ENCODE peak calls at places on chromosomes 7 and 10, in five cellular contexts. One of them, this sample, is unnamed.

GRCh38 chr10:77547651-77548050 is 90.0 kb downstream of the KCNMA1 start:
- DNase-seq in immature natural killer cell: no peak
- DNase-seq in aorta: no peak
- DNase-seq in NCI-H1694: no peak
- DNase-seq in occipital lobe: no peak
- DNase-seq in this sample: no peak

GRCh38 chr10:90834326-90834725 is 23.5 kb downstream of the HTR7 start:
- DNase-seq in aorta: no peak
- DNase-seq in immature natural killer cell: no peak
- DNase-seq in occipital lobe: no peak
- DNase-seq in NCI-H1694: no peak
- DNase-seq in this sample: no peak

GRCh38 chr10:97882142-97883091 is 32.8 kb downstream of the GOLGA7B start:
- DNase-seq in occipital lobe: no peak
- DNase-seq in aorta: peak; percentile 94
- DNase-seq in immature natural killer cell: peak; percentile 40
- DNase-seq in NCI-H1694: no peak
- DNase-seq in this sample: no peak

GRCh38 chr7:18610331-18610948 is 114.9 kb downstream of the HDAC9 start:
- DNase-seq in NCI-H1694: no peak
- DNase-seq in immature natural killer cell: no peak
- DNase-seq in occipital lobe: no peak
- DNase-seq in aorta: no peak
- DNase-seq in this sample: peak; percentile 47

GRCh38 chr7:44449531-44449930 is 40.9 kb downstream of the NUDCD3 start:
- DNase-seq in occipital lobe: no peak
- DNase-seq in aorta: no peak
- DNase-seq in NCI-H1694: no peak
- DNase-seq in immature natural killer cell: no peak
- DNase-seq in this sample: no peak

GRCh38 chr10:126060232-126060935 is 164.0 kb downstream of the FANK1 start:
- DNase-seq in NCI-H1694: no peak
- DNase-seq in aorta: no peak
- DNase-seq in immature natural killer cell: no peak
- DNase-seq in occipital lobe: no peak
- DNase-seq in this sample: no peak

GRCh38 chr7:86939197-86939814 is 120.1 kb downstream of the ELAPOR2 start:
- DNase-seq in immature natural killer cell: peak; percentile 12
- DNase-seq in NCI-H1694: peak; percentile 77
- DNase-seq in occipital lobe: no peak
- DNase-seq in aorta: no peak
- DNase-seq in this sample: peak; percentile 68

GRCh38 chr10:8617792-8618191 is 563.3 kb downstream of the GATA3 start:
- DNase-seq in occipital lobe: no peak
- DNase-seq in aorta: no peak
- DNase-seq in immature natural killer cell: no peak
- DNase-seq in NCI-H1694: no peak
- DNase-seq in this sample: no peak

GRCh38 chr10:86048571-86048970 is 318.0 kb downstream of the GRID1 start:
- DNase-seq in NCI-H1694: no peak
- DNase-seq in aorta: no peak
- DNase-seq in occipital lobe: no peak
- DNase-seq in immature natural killer cell: no peak
- DNase-seq in this sample: no peak

GRCh38 chr10:69583106-69583505 is 9.9 kb upstream of the NEUROG3 start:
- DNase-seq in immature natural killer cell: no peak
- DNase-seq in aorta: no peak
- DNase-seq in occipital lobe: no peak
- DNase-seq in NCI-H1694: no peak
- DNase-seq in this sample: no peak

GRCh38 chr10:75097666-75098285 is 13.7 kb upstream of the SAMD8 start:
- DNase-seq in occipital lobe: no peak
- DNase-seq in aorta: peak; percentile 61
- DNase-seq in NCI-H1694: no peak
- DNase-seq in immature natural killer cell: no peak
- DNase-seq in this sample: no peak

GRCh38 chr10:99435986-99436633 is 5.7 kb upstream of the GOT1 start:
- DNase-seq in immature natural killer cell: peak; percentile 34
- DNase-seq in occipital lobe: no peak
- DNase-seq in aorta: no peak
- DNase-seq in NCI-H1694: peak; percentile 66
- DNase-seq in this sample: peak; percentile 21

GRCh38 chr7:155405399-155406318 is 52.3 kb upstream of the EN2 start:
- DNase-seq in NCI-H1694: no peak
- DNase-seq in immature natural killer cell: peak; percentile 69
- DNase-seq in aorta: no peak
- DNase-seq in occipital lobe: no peak
- DNase-seq in this sample: peak; percentile 28

GRCh38 chr7:91512958-91513357 is 248.7 kb downstream of the FZD1 start:
- DNase-seq in NCI-H1694: no peak
- DNase-seq in occipital lobe: no peak
- DNase-seq in aorta: no peak
- DNase-seq in immature natural killer cell: no peak
- DNase-seq in this sample: no peak

GRCh38 chr7:29547465-29547864 is 16.2 kb upstream of the PRR15 start:
- DNase-seq in aorta: no peak
- DNase-seq in occipital lobe: no peak
- DNase-seq in NCI-H1694: no peak
- DNase-seq in immature natural killer cell: no peak
- DNase-seq in this sample: no peak

GRCh38 chr10:93287775-93288174 is 194.4 kb downstream of the MYOF start:
- DNase-seq in NCI-H1694: no peak
- DNase-seq in immature natural killer cell: no peak
- DNase-seq in occipital lobe: no peak
- DNase-seq in aorta: no peak
- DNase-seq in this sample: no peak

GRCh38 chr7:31948041-31948440 is 122.2 kb downstream of the PDE1C start:
- DNase-seq in NCI-H1694: no peak
- DNase-seq in immature natural killer cell: no peak
- DNase-seq in occipital lobe: no peak
- DNase-seq in aorta: no peak
- DNase-seq in this sample: no peak

GRCh38 chr10:6275022-6275997 is 72.6 kb downstream of the PFKFB3 start:
- DNase-seq in occipital lobe: peak; percentile 77
- DNase-seq in NCI-H1694: no peak
- DNase-seq in immature natural killer cell: peak; percentile 88
- DNase-seq in aorta: peak; percentile 97
- DNase-seq in this sample: no peak

GRCh38 chr7:18352339-18353255 is 143.0 kb upstream of the HDAC9 start:
- DNase-seq in immature natural killer cell: no peak
- DNase-seq in NCI-H1694: peak; percentile 13
- DNase-seq in aorta: no peak
- DNase-seq in occipital lobe: no peak
- DNase-seq in this sample: peak; percentile 60

GRCh38 chr7:121479466-121479865 is 83.4 kb upstream of the FAM3C start:
- DNase-seq in NCI-H1694: no peak
- DNase-seq in aorta: no peak
- DNase-seq in immature natural killer cell: no peak
- DNase-seq in occipital lobe: no peak
- DNase-seq in this sample: no peak

GRCh38 chr10:3090914-3091313 is 23.6 kb downstream of the PFKP start:
- DNase-seq in occipital lobe: no peak
- DNase-seq in immature natural killer cell: no peak
- DNase-seq in NCI-H1694: no peak
- DNase-seq in aorta: no peak
- DNase-seq in this sample: no peak

GRCh38 chr7:76512941-76513816 is 2.8 kb downstream of the UPK3B start:
- DNase-seq in occipital lobe: no peak
- DNase-seq in aorta: no peak
- DNase-seq in NCI-H1694: no peak
- DNase-seq in immature natural killer cell: no peak
- DNase-seq in this sample: peak; percentile 64